ENCODE peak calls at places on chromosomes 3 and 15, in four cellular contexts. Z, Y, G and H are unnamed samples.

GRCh38 chr15:98914626-98915025 is 93.0 kb downstream of the PGPEP1L start:
- DNase-seq in Z (no peak), Y (no peak), G (no peak), H (no peak)

GRCh38 chr3:149393355-149394165 is 16.1 kb upstream of the TM4SF1 start:
- DNase-seq in Y (peak; percentile 40), Z (peak; percentile 81), G (peak; percentile 15), H (peak; percentile 73)

GRCh38 chr3:194840661-194841514 is 155.2 kb downstream of the FAM43A start:
- DNase-seq in Y (no peak), G (no peak), Z (peak; percentile 6), H (no peak)

GRCh38 chr3:157226173-157226847 is 66.4 kb upstream of the CCNL1 start:
- DNase-seq in Z (no peak), G (no peak), Y (no peak), H (no peak)

GRCh38 chr3:188316021-188316722 is 162.2 kb downstream of the LPP start:
- DNase-seq in Y (no peak), G (no peak), Z (peak; percentile 28), H (no peak)

GRCh38 chr15:77419050-77419835 is 661 bp downstream of the PEAK1 start:
- DNase-seq in Y (peak; percentile 79), Z (no peak), G (no peak), H (peak; percentile 60)

GRCh38 chr15:91940466-91941381 is 87.2 kb downstream of the SLCO3A1 start:
- DNase-seq in Y (no peak), Z (no peak), G (no peak), H (no peak)

GRCh38 chr3:54785976-54786375 is 141.9 kb downstream of the LRTM1 start:
- DNase-seq in G (no peak), Y (no peak), Z (no peak), H (no peak)

GRCh38 chr3:72299321-72299802 is 514.4 kb upstream of the PROK2 start:
- DNase-seq in Z (no peak), Y (no peak), G (no peak), H (no peak)

GRCh38 chr3:167691366-167691765 is 37.6 kb upstream of the WDR49 start:
- DNase-seq in Z (no peak), G (peak; percentile 84), Y (no peak), H (no peak)

GRCh38 chr3:133941390-133941789 is 45.7 kb upstream of the RAB6B start:
- DNase-seq in Z (no peak), G (no peak), Y (no peak), H (no peak)

GRCh38 chr3:160136421-160136820 is 88.8 kb upstream of the C3orf80 start:
- DNase-seq in Z (no peak), G (no peak), Y (no peak), H (no peak)

GRCh38 chr3:101695779-101696372 is 9.4 kb upstream of the RPL24 start:
- DNase-seq in Y (peak; percentile 13), G (no peak), Z (peak; percentile 67), H (no peak)

GRCh38 chr15:58381696-58382095 is 50.1 kb upstream of the LIPC start:
- DNase-seq in Y (no peak), Z (no peak), G (no peak), H (no peak)

GRCh38 chr15:91227062-91227461 is 127.0 kb downstream of the SV2B start:
- DNase-seq in G (no peak), Z (no peak), Y (no peak), H (no peak)

GRCh38 chr3:134028486-134029255 is 1.1 kb downstream of the SLCO2A1 start:
- DNase-seq in Y (no peak), Z (no peak), G (no peak), H (peak; percentile 27)

GRCh38 chr15:69031013-69032001 is 16.8 kb downstream of the NOX5 start:
- DNase-seq in Z (no peak), G (no peak), Y (peak; percentile 48), H (peak; percentile 81)

GRCh38 chr3:47113669-47114365 is 50.1 kb downstream of the SETD2 start:
- DNase-seq in G (peak; percentile 20), Z (no peak), Y (no peak), H (no peak)

GRCh38 chr15:52340093-52340492 is 44.5 kb upstream of the MYO5C start:
- DNase-seq in G (no peak), Z (no peak), Y (no peak), H (peak; percentile 22)

GRCh38 chr3:185153170-185153733 is 392 bp upstream of the C3orf70 start:
- DNase-seq in G (no peak), Z (no peak), Y (no peak), H (peak; percentile 69)

GRCh38 chr15:62578960-62579359 is 413.9 kb upstream of the C2CD4B start:
- DNase-seq in Y (no peak), Z (no peak), G (no peak), H (no peak)

GRCh38 chr15:62582580-62582979 is 417.5 kb upstream of the C2CD4B start:
- DNase-seq in G (no peak), Z (no peak), Y (no peak), H (no peak)

GRCh38 chr15:62588930-62589655 is 424.0 kb upstream of the C2CD4B start:
- DNase-seq in G (no peak), Z (no peak), Y (no peak), H (no peak)

GRCh38 chr15:62579842-62580241 is 414.8 kb upstream of the C2CD4B start:
- DNase-seq in Y (no peak), Z (no peak), G (no peak), H (no peak)

GRCh38 chr15:62584301-62585235 is 419.5 kb upstream of the C2CD4B start:
- DNase-seq in Y (no peak), G (no peak), Z (no peak), H (no peak)
- TF ChIP-seq CBFB in Y (no peak), G (no peak), Z (no peak), H (no peak)

GRCh38 chr3:126125341-126125740 is 41.4 kb upstream of the SLC41A3 start:
- DNase-seq in Z (no peak), G (no peak), Y (no peak), H (peak; percentile 6)
- TF ChIP-seq CBFB in Z (no peak), G (no peak), Y (no peak), H (no peak)

DNA sequence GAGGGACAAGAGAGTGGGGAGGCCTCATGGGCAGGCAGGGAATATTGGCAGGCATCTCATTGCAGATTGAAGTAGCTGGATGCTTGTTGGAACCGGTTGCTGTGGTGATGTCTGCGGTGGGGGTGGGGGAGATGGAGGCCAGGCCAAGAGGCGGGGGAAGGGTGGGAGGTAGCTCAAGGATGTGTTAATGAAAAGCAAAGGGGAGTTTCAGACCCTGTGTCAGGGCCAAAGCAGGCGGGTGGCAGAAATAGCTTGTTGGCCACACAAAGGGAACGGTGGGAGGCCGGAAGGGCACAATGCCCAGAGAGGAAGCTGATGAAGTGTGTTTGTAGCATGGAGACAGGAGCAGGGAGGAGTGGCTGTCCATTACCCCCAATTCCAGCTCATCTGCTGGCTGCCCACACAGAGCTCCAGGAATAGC is 28.0 kb downstream of the CCDC33 start:
- DNase-seq in G (no peak), Y (no peak), Z (no peak), H (peak; percentile 37)
- TF ChIP-seq CBFB in G (no peak), Y (no peak), Z (no peak), H (no peak)

DNA sequence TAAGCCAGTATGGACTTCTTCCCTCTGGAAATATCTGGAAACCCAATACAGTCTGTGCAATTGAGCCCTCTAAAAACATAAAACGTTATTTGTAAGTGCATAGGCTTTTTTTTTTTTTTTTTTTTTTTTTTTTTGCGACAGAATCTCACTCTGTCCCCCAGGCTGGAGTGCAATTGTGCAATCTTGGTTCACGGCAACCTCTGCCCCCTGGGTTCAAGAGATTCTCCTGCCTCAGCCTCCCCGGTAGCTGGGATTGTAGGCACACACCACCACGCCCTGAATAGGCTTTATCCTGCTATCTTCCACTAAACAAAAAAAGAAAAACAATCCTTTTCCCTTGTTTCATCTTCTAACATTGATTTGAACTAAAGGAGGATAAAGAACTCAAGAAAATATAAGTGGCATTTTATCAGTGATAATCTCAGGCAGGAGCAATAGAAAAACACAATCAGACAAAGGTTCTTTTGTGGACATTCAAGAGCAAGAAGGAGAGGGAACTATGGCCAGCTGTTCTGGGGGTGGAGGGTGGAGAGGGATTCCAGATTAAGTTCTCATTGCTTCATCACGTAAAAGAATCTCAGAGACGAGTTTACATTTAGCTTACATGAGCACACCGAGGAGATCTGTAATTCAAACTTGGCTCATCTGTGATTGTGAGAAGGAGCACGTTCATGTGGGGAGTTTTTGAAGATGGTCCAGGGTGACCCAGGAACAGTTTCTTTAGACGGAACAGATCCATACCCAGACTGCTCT is 68.6 kb downstream of the ITGB5 start:
- DNase-seq in Y (no peak), Z (no peak), G (no peak), H (no peak)
- TF ChIP-seq CBFB in Y (no peak), Z (no peak), G (no peak), H (no peak)